ENCODE peak calls at places on chromosomes 3 and 15, in four cellular contexts. R is Calu3, Z is Kasumi-1, Q is kidney tubule cell. V is an unnamed sample.

GRCh38 chr3:140910860-140911259 is 30.8 kb upstream of the SLC25A36 start:
- DNase-seq in R (no peak), Z (peak), Q (no peak), V (no peak)

GRCh38 chr3:138384971-138385370 is 36.6 kb downstream of the MRAS start:
- DNase-seq in R (no peak), Z (no peak), Q (peak), V (no peak)

GRCh38 chr3:105366302-105367062 is at the start of gene ALCAM:
- DNase-seq in R (peak), Z (peak), Q (peak), V (peak)

GRCh38 chr3:149702691-149703426 is 45.0 kb upstream of the WWTR1 start:
- DNase-seq in R (no peak), Z (no peak), Q (peak), V (no peak)

GRCh38 chr3:154718058-154718457 is 288.1 kb upstream of the GPR149 start:
- DNase-seq in R (no peak), Z (peak), Q (no peak), V (no peak)

GRCh38 chr15:36501063-36501678 is 78.3 kb upstream of the CDIN1 start:
- DNase-seq in R (peak), Z (peak), Q (peak), V (no peak)

GRCh38 chr3:15319127-15319526 is 13.3 kb downstream of the SH3BP5 start:
- DNase-seq in R (no peak), Z (no peak), Q (no peak), V (no peak)

GRCh38 chr3:49563766-49564165 is 9.5 kb downstream of the BSN start:
- DNase-seq in R (no peak), Z (no peak), Q (no peak), V (no peak)

GRCh38 chr15:71755092-71755491 is 55.3 kb upstream of the NR2E3 start:
- DNase-seq in R (no peak), Z (no peak), Q (no peak), V (no peak)

GRCh38 chr3:47251689-47252088 is 30.9 kb downstream of the KIF9 start:
- DNase-seq in R (no peak), Z (no peak), Q (no peak), V (no peak)

GRCh38 chr3:194730369-194730768 is 44.7 kb downstream of the FAM43A start:
- DNase-seq in R (peak), Z (no peak), Q (peak), V (no peak)

GRCh38 chr15:74403981-74404563 is 29.7 kb downstream of the SEMA7A start:
- DNase-seq in R (no peak), Z (peak), Q (no peak), V (no peak)

V was measured in central memory CD4-positive, alpha-beta T cell.